ENCODE peak calls at places on chromosomes 6 and 20, in five cellular contexts. O is hepatocyte, D is HepG2, R is transverse colon, B is neural progenitor cell. X is an unnamed sample.

GRCh38 chr6:11277275-11278206 is 45.1 kb upstream of the NEDD9 start:
- DNase-seq in O (peak), D (peak), R (no peak), B (peak), X (no peak)

GRCh38 chr20:43752561-43753301 is 25.9 kb upstream of the GTSF1L start:
- DNase-seq in O (no peak), D (no peak), R (peak), B (no peak), X (no peak)

GRCh38 chr20:36483919-36484808 is 57.2 kb upstream of the MYL9 start:
- DNase-seq in O (no peak), D (no peak), R (no peak), B (no peak), X (no peak)

GRCh38 chr20:37911262-37911661 is 8.3 kb downstream of the VSTM2L start:
- DNase-seq in O (no peak), D (no peak), R (no peak), B (no peak), X (no peak)

GRCh38 chr6:154705471-154706113 is 27.6 kb upstream of the SCAF8 start:
- DNase-seq in O (no peak), D (no peak), R (no peak), B (peak), X (no peak)

GRCh38 chr6:166950443-166950821 is 5.9 kb downstream of the RNASET2 start:
- DNase-seq in O (no peak), D (no peak), R (peak), B (no peak), X (no peak)

GRCh38 chr6:3939559-3939958 is 90.4 kb downstream of the FAM50B start:
- DNase-seq in O (no peak), D (no peak), R (no peak), B (no peak), X (no peak)

GRCh38 chr6:145070791-145071190 is 664.5 kb downstream of the EPM2A start:
- DNase-seq in O (no peak), D (no peak), R (no peak), B (no peak), X (no peak)

GRCh38 chr6:17501982-17502704 is 98.0 kb upstream of the FAM8A1 start:
- DNase-seq in O (no peak), D (no peak), R (no peak), B (no peak), X (no peak)

GRCh38 chr20:62409935-62410741 is 3.1 kb upstream of the CABLES2 start:
- DNase-seq in O (peak), D (peak), R (peak), B (peak), X (no peak)

GRCh38 chr6:16136086-16136485 is 7.2 kb downstream of the MYLIP start:
- DNase-seq in O (no peak), D (no peak), R (no peak), B (no peak), X (no peak)

GRCh38 chr6:150269857-150270223 is 99.0 kb upstream of the IYD start:
- DNase-seq in O (peak), D (peak), R (no peak), B (no peak), X (no peak)

GRCh38 chr6:35500782-35501181 is 3.9 kb upstream of the TEAD3 start:
- DNase-seq in O (peak), D (peak), R (no peak), B (no peak), X (no peak)

GRCh38 chr6:162572240-162572639 is 155.3 kb downstream of the PRKN start:
- DNase-seq in O (no peak), D (no peak), R (no peak), B (no peak), X (no peak)

GRCh38 chr6:72522735-72523141 is 99.1 kb upstream of the KCNQ5 start:
- DNase-seq in O (peak), D (peak), R (no peak), B (peak), X (no peak)

GRCh38 chr20:33002087-33002808 is 2.0 kb downstream of the SUN5 start:
- DNase-seq in O (no peak), D (no peak), R (no peak), B (no peak), X (no peak)

GRCh38 chr20:57910716-57911115 is 200.9 kb upstream of the PMEPA1 start:
- DNase-seq in O (no peak), D (no peak), R (no peak), B (no peak), X (no peak)

GRCh38 chr6:44397424-44398169 is 10.1 kb downstream of the CDC5L start:
- DNase-seq in O (no peak), D (peak), R (no peak), B (peak), X (no peak)

GRCh38 chr6:139154885-139155547 is 20.1 kb downstream of the HECA start:
- DNase-seq in O (no peak), D (no peak), R (no peak), B (no peak), X (no peak)

GRCh38 chr20:5033566-5033965 is 32.3 kb upstream of the SLC23A2 start:
- DNase-seq in O (no peak), D (peak), R (no peak), B (no peak), X (no peak)

GRCh38 chr6:75602164-75602896 is 650 bp downstream of the SENP6 start:
- DNase-seq in O (peak), D (no peak), R (peak), B (peak), X (no peak)

GRCh38 chr20:53579581-53580375 is 13.9 kb downstream of the ZNF217 start:
- DNase-seq in O (peak), D (peak), R (peak), B (no peak), X (no peak)

GRCh38 chr6:109221543-109222195 is 126.4 kb downstream of the CEP57L1 start:
- DNase-seq in O (no peak), D (no peak), R (no peak), B (no peak), X (no peak)
- TF ChIP-seq CTCF in O (no peak), D (no peak), R (no peak), B (no peak), X (no peak)

GRCh38 chr20:46937827-46938226 is 43.2 kb downstream of the EYA2 start:
- DNase-seq in O (no peak), D (no peak), R (no peak), B (no peak), X (no peak)

GRCh38 chr20:46939566-46939965 is 44.9 kb downstream of the EYA2 start:
- DNase-seq in O (no peak), D (no peak), R (no peak), B (no peak), X (no peak)

GRCh38 chr20:46937140-46937523 is 42.5 kb downstream of the EYA2 start:
- DNase-seq in O (no peak), D (no peak), R (no peak), B (no peak), X (no peak)

GRCh38 chr20:46940616-46941015 is 46.0 kb downstream of the EYA2 start:
- DNase-seq in O (no peak), D (no peak), R (no peak), B (no peak), X (no peak)

GRCh38 chr20:46939031-46939430 is 44.4 kb downstream of the EYA2 start:
- DNase-seq in O (no peak), D (peak), R (no peak), B (peak), X (no peak)
- TF ChIP-seq CTCF in O (no peak), D (no peak), R (no peak), B (peak), X (no peak)

DNA sequence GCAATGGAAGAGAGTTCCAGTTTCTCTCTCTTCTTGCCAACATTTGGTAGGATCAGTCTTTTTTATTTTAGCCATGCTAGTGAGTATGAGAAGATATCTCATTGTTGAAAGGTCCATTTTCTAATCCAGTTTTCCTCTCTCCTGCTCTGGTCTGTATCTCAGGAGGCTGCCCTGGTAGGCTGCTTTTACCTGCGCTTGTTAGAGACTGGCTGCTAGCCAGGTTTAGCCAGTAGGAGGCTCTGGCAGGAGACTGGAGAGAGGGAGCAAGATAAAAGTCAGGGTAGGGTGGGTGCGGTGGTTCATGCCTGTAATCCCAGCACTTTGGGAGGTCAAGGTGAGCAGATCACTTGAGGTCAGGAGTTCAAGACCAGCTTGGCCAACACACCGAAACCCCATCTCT is 68.6 kb upstream of the FOXP4 start:
- DNase-seq in O (no peak), D (no peak), R (no peak), B (peak), X (no peak)
- TF ChIP-seq CTCF in O (no peak), D (peak), R (no peak), B (peak), X (no peak)

DNA sequence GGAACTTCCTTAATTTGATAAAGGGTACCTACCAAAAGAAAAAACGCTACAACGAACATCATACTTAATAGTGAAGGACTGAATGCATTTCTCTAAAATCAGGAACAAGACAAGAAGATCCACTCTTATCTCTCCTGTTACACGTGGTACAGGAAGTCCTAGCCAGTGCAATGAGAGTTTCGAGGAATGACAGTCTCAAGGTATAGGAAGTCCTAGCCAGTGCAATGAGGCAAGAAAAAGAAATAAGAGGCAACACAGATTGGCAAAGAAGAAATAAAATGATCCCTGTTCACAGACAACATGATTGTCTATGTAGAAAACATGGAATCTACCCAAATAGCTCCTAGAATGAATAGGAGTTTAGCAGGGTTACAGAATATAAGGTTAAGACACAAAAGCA is 167.8 kb upstream of the MLN start:
- DNase-seq in O (no peak), D (no peak), R (no peak), B (no peak), X (no peak)
- TF ChIP-seq CTCF in O (no peak), D (no peak), R (no peak), B (no peak), X (no peak)

DNA sequence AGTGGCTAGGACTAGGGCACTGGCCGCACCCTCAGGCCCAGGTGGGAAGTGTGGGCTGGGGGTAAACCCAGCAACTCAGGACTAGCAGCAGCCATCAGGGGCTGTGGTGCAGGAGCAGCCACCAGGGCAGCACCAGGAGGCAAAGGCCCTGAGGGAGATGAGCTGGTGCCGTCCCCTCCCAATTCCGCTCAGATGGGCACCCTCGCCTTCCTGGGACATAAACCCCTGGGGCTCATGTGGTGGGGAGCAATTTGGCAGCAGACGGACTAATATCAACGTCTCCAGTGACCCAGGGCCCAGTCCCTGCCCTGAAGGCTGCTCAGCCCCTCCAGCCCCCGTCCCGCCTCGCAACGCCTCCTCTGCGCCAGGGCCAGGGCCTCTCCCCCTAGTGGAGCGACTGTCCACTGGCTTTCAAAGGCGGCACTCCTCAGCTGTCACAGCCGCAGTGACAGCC is 349.7 kb downstream of the ZFAND3 start:
- DNase-seq in O (no peak), D (no peak), R (no peak), B (peak), X (no peak)
- TF ChIP-seq CTCF in O (no peak), D (no peak), R (no peak), B (peak), X (no peak)

GRCh38 chr20:2707353-2708072 is 14.9 kb downstream of the EBF4 start:
- DNase-seq in O (no peak), D (no peak), R (no peak), B (no peak), X (no peak)

GRCh38 chr20:2708073-2708415 is 15.5 kb downstream of the EBF4 start:
- DNase-seq in O (no peak), D (no peak), R (no peak), B (peak), X (no peak)

GRCh38 chr20:2708665-2709064 is 16.1 kb downstream of the EBF4 start:
- DNase-seq in O (no peak), D (no peak), R (no peak), B (no peak), X (no peak)

GRCh38 chr20:2705931-2706645 is 13.5 kb downstream of the EBF4 start:
- DNase-seq in O (no peak), D (no peak), R (no peak), B (no peak), X (peak)

GRCh38 chr20:2706688-2707352 is 14.2 kb downstream of the EBF4 start:
- DNase-seq in O (no peak), D (no peak), R (no peak), B (peak), X (peak)
- TF ChIP-seq CTCF in O (no peak), D (no peak), R (no peak), B (no peak), X (no peak)

GRCh38 chr6:165890404-165890735 is 227.3 kb upstream of the PDE10A start:
- DNase-seq in O (no peak), D (no peak), R (no peak), B (no peak), X (no peak)

GRCh38 chr6:165894228-165894825 is 231.3 kb upstream of the PDE10A start:
- DNase-seq in O (no peak), D (no peak), R (no peak), B (no peak), X (no peak)

GRCh38 chr6:165889636-165890403 is 226.8 kb upstream of the PDE10A start:
- DNase-seq in O (peak), D (peak), R (peak), B (peak), X (no peak)

GRCh38 chr6:165893431-165893830 is 230.4 kb upstream of the PDE10A start:
- DNase-seq in O (no peak), D (no peak), R (no peak), B (no peak), X (no peak)

DNA sequence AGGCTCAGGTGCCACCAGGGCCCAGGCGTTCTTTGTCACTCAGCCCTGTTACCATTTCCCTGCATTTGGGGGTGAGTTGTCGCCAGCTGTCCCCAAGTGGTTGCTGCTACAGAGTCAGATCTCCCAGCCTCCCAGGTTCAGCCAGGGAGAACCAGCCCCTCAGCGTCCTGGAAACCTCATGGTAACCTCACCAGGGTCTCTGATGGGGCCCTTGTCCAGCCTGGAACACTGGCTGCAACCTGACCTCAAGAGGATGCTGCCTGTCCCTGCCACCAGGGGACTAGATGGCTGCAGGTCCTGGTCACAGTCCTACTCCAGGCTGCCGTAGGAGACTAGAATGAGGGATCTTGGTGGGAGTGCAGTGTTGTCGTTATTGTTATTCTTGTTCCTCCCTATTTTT is 228.3 kb upstream of the PDE10A start:
- DNase-seq in O (no peak), D (no peak), R (no peak), B (no peak), X (no peak)
- TF ChIP-seq CTCF in O (no peak), D (no peak), R (no peak), B (peak), X (no peak)

GRCh38 chr20:45489083-45489531 is 19.6 kb downstream of the WFDC2 start:
- DNase-seq in O (no peak), D (no peak), R (no peak), B (no peak), X (no peak)

GRCh38 chr20:45485388-45485787 is 15.8 kb downstream of the WFDC2 start:
- DNase-seq in O (no peak), D (no peak), R (no peak), B (no peak), X (no peak)

GRCh38 chr20:45484676-45485075 is 15.1 kb downstream of the WFDC2 start:
- DNase-seq in O (no peak), D (no peak), R (peak), B (peak), X (no peak)

DNA sequence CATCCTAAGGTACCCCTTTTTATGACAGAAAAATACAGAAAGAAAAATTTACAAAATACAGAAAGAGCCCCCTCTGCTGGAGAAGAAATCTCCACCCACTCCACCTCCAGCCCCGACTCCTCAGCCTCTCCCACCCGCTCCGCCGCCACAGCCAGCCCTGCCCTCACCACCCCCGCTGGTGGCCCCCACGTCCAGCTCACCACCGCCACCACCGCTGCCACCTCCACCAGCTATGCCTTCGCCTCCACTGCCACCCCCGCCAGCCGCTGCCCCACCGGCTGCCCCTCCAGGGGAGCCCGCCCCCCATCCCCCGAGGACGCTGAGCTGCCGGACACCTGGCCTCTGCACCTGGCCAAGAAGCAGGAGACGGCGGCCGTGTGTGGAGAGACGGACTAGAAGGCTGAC is 17.7 kb downstream of the WFDC2 start:
- DNase-seq in O (no peak), D (no peak), R (no peak), B (peak), X (no peak)
- TF ChIP-seq CTCF in O (peak), D (no peak), R (peak), B (peak), X (no peak)

GRCh38 chr6:42197574-42198362 is 3.0 kb upstream of the GUCA1B start:
- DNase-seq in O (peak), D (peak), R (no peak), B (no peak), X (no peak)
- TF ChIP-seq CTCF in O (no peak), D (peak), R (no peak), B (no peak), X (no peak)